ENCODE peak calls at places on chromosomes 5 and 9, in four cellular contexts. N, V, C and I are unnamed samples.
A peak's percentile ranks its signal among the peaks of the same experiment; 100 is the strongest.

GRCh38 chr9:125463926-125464325 is 202.3 kb downstream of the GAPVD1 start:
- DNase-seq in N (no peak), V (no peak), C (no peak), I (no peak)

GRCh38 chr5:67383451-67383850 is 186.9 kb upstream of the CD180 start:
- DNase-seq in N (no peak), V (no peak), C (no peak), I (no peak)

GRCh38 chr5:146339715-146340259 is 1.1 kb downstream of the POU4F3 start:
- DNase-seq in N (no peak), V (no peak), C (no peak), I (no peak)

GRCh38 chr9:136341769-136342168 is 14.4 kb downstream of the GPSM1 start:
- DNase-seq in N (no peak), V (no peak), C (no peak), I (no peak)

GRCh38 chr9:120308495-120308894 is 271.5 kb downstream of the CDK5RAP2 start:
- DNase-seq in N (peak; percentile 25), V (no peak), C (no peak), I (no peak)

GRCh38 chr5:173397531-173397930 is 69.3 kb upstream of the STC2 start:
- DNase-seq in N (no peak), V (no peak), C (no peak), I (no peak)

GRCh38 chr5:149128023-149128875 is 13.0 kb upstream of the ABLIM3 start:
- DNase-seq in N (peak; percentile 67), V (no peak), C (peak; percentile 61), I (no peak)

GRCh38 chr5:104370523-104370922 is 807.9 kb upstream of the NUDT12 start:
- DNase-seq in N (no peak), V (no peak), C (no peak), I (no peak)

GRCh38 chr9:88651682-88652633 is 117.0 kb downstream of the NXNL2 start:
- DNase-seq in N (no peak), V (no peak), C (peak; percentile 8), I (no peak)

GRCh38 chr9:18821794-18822193 is 211.2 kb downstream of the SAXO1 start:
- DNase-seq in N (no peak), V (no peak), C (no peak), I (peak; percentile 35)

GRCh38 chr5:95939465-95939864 is 22.2 kb downstream of the ELL2 start:
- DNase-seq in N (no peak), V (no peak), C (no peak), I (no peak)

GRCh38 chr5:95936812-95937397 is 24.7 kb downstream of the ELL2 start:
- DNase-seq in N (no peak), V (no peak), C (no peak), I (no peak)

GRCh38 chr5:95938766-95939165 is 22.9 kb downstream of the ELL2 start:
- DNase-seq in N (no peak), V (no peak), C (no peak), I (no peak)

GRCh38 chr5:95938355-95938754 is 23.3 kb downstream of the ELL2 start:
- DNase-seq in N (no peak), V (no peak), C (no peak), I (no peak)

DNA sequence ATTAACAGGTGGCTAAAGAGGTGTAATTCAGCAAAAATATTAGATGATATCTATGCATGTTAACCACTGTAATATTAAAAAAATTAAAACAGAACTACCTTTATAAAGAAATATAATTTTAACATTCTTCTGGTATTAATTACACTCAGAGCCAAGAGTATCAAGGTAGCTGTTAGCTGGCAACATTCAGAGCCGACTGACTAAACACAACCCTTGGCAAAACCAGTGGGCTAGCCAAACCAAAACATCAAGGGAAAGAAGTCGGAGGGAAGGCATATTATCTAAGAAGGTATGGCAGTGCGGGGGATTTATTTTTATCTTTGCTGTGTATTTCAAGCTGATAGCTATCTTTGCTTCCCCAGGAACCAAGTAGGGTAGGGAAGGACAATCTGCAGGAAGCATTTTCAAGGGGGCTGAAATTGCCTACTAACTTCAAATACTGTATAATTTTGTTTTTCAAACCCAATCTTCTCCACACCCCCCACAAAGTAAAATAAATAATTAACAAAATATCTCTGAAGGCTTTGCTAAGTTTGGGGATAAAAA is 24.0 kb downstream of the ELL2 start:
- DNase-seq in N (no peak), V (no peak), C (no peak), I (no peak)
- TF ChIP-seq CBFB in N (no peak), V (no peak), C (no peak), I (no peak)

GRCh38 chr5:133581918-133582317 is 30.4 kb downstream of the FSTL4 start:
- DNase-seq in N (no peak), V (no peak), C (no peak), I (no peak)
- TF ChIP-seq CBFB in N (no peak), V (no peak), C (no peak), I (no peak)

GRCh38 chr9:109232449-109232848 is 65.4 kb upstream of the FRRS1L start:
- DNase-seq in N (no peak), V (no peak), C (no peak), I (no peak)
- TF ChIP-seq CBFB in N (no peak), V (no peak), C (no peak), I (no peak)

GRCh38 chr5:138632900-138633489 is 57.8 kb upstream of the HSPA9 start:
- DNase-seq in N (peak; percentile 83), V (peak; percentile 51), C (peak; percentile 51), I (peak; percentile 54)
- TF ChIP-seq CBFB in N (no peak), V (no peak), C (no peak), I (no peak)

GRCh38 chr9:16221822-16222547 is 648.5 kb downstream of the BNC2 start:
- DNase-seq in N (no peak), V (no peak), C (no peak), I (no peak)

GRCh38 chr9:16217933-16218830 is 652.3 kb downstream of the BNC2 start:
- DNase-seq in N (no peak), V (no peak), C (no peak), I (no peak)

GRCh38 chr9:16221350-16221749 is 649.1 kb downstream of the BNC2 start:
- DNase-seq in N (no peak), V (no peak), C (no peak), I (no peak)

DNA sequence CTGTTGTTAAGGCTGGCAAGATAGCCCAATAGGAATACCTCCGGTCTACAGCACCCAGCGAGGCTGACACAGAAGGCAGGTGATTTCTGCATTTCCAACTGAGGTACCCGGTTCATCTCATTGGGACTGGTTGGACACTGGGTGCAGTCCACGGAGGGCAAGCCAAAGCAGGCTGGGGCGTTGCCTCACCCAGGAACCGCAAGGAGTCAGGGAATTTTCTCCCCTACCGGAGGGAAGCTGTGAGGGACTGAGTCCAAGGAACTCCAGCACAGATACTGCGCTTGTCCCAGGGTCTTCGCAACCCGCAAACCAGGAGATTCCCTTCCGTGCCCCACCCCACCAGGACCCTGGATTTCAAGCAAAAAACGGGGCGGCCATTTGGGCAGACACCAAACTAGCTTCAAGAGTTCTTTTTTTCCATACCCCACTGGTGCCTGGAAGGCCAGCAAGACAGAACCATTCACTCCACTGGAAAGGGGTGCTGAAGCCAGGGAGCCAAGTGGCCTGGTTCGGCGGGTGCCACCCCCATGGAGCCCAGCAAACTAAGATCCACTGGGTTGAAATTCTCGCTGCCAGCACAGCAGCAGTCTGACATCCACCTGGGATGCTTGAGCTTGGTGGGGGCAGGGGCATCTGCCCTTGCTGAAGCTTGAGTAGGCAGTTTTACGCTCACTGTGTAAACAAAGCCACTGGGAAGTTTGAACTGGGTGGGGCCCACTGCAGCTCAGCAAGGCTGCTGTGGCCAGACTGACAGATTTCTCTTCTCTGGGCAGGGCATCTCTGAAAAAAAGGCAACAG is 647.2 kb downstream of the BNC2 start:
- DNase-seq in N (no peak), V (no peak), C (no peak), I (no peak)
- TF ChIP-seq CBFB in N (no peak), V (no peak), C (no peak), I (no peak)

DNA sequence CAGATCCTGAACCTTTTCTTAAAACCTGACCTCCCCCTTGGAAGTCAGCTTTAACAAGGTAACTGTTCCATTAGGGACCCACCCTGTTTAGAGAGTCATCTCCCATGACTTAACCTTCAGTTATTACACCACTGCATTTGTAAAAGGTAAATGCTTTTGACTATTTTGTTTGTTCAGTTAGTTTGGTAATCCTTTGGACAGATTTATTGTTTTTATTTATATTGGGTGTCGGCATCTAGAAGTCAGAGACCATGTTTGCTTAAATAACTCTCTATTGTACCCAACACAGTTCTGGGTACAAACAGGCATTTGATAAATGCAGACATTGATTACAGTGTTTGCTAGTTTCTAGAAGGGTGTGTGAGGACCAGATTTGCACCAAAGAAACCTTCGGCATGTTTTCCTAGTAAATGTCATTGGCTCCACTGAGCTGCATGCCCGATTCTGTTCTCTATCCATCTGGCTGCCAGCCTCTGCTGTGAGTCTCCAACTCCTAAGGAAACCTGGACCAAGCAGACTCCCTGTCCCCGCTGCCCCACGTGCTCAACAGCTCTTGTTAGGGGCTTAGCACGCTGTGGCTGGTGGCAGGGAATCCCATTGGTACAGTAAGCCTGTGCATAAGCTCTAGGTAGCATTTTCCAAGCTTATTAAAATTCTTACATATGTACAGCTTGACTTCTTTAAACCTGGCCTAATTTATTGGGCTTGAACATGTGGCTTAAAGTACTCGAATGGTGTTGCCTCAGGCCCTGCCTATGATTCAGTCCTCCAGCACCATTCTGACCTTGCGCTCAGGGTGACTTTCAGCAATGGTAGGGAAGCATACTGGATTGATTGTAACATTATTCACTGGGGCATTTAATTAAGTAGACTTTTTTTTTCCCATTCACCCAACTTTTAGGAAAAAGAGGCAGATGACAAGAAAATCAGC is 6.6 kb downstream of the PCBD2 start:
- DNase-seq in N (no peak), V (no peak), C (no peak), I (no peak)
- TF ChIP-seq CBFB in N (no peak), V (no peak), C (no peak), I (no peak)